ENCODE peak calls at places on chromosome 18, in nine cellular contexts. U is suprapubic skin; A is lower lobe of right lung; B is HCT116; K is Karpas-422; D is CD4-positive, alpha-beta memory T cell; N is astrocyte; V is GM23248; L is psoas muscle. F is an unnamed sample.
A peak's percentile ranks its signal among the peaks of the same experiment; 100 is the strongest.

GRCh38 chr18:42274488-42275137 is 319.6 kb downstream of the PIK3C3 start:
- DNase-seq in V (peak; percentile 30), D (no peak), K (peak; percentile 76), U (no peak), B (no peak), N (no peak), L (no peak), A (no peak), F (no peak)

GRCh38 chr18:9825571-9826073 is 60.2 kb upstream of the TXNDC2 start:
- DNase-seq in L (no peak), K (no peak), V (peak; percentile 89), A (no peak), N (peak; percentile 96), U (no peak), D (no peak), B (peak; percentile 83), F (no peak)

GRCh38 chr18:47174545-47175116 is 1.5 kb downstream of the IER3IP1 start:
- DNase-seq in L (no peak), B (no peak), D (no peak), A (no peak), N (no peak), V (peak; percentile 32), K (no peak), U (no peak), F (no peak)

GRCh38 chr18:35158728-35159443 is 81.9 kb upstream of the ZNF397 start:
- DNase-seq in V (no peak), B (no peak), A (no peak), L (no peak), N (no peak), D (no peak), U (no peak), K (peak; percentile 75), F (no peak)

GRCh38 chr18:35289293-35290069 is 548 bp downstream of the ZSCAN30 start:
- DNase-seq in B (no peak), U (no peak), V (peak; percentile 58), L (no peak), A (no peak), K (peak; percentile 79), N (no peak), D (no peak), F (no peak)

GRCh38 chr18:47888156-47888555 is 42.3 kb downstream of the SMAD2 start:
- DNase-seq in V (no peak), U (no peak), L (no peak), K (no peak), B (no peak), N (no peak), A (no peak), D (no peak), F (no peak)

GRCh38 chr18:44325903-44326650 is 354.6 kb upstream of the SETBP1 start:
- DNase-seq in N (peak; percentile 50), U (no peak), L (peak; percentile 20), K (peak; percentile 82), V (peak; percentile 73), D (no peak), A (no peak), B (no peak), F (no peak)

GRCh38 chr18:11689031-11689971 is at the start of gene GNAL:
- DNase-seq in U (peak; percentile 86), A (peak; percentile 83), N (peak; percentile 86), V (peak; percentile 84), L (peak; percentile 78), D (peak; percentile 39), B (peak; percentile 77), K (no peak), F (no peak)

GRCh38 chr18:47413327-47413726 is 161.9 kb upstream of the SKOR2 start:
- DNase-seq in V (no peak), U (no peak), B (no peak), D (no peak), K (no peak), A (no peak), L (no peak), N (no peak), F (no peak)

DNA sequence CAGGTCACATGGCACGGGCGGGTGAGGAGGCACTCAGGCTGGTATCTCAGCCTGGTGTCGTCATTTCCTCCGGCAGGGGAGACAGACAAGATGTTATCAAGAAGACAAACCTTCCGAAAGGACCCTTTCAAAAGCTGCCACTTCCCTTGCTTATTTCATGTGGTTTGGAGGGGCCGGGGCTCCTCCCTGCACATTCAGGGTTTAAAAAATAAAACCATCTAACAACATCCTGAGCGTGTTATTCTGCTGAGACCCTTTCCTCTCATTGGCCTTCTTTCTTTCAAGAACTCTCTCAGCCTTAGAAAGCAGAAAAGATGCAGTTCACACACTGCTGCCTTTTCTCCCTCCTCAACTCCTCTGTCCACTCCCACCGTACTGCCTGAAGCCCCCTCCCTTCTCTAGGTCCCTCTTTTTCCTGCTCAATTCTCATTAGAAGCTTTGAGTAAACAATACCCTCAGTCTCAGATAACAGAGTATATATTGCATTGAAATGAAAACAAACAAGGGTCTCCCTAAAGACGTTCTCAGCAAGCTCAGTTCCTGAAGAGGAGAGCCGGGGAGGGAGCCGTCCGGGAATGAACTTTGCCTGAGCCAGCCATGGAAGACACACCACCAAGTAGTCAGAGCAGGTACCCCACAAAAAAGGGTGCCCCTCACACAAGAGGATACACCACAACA is 9.8 kb downstream of the SMAD7 start:
- DNase-seq in L (no peak), N (no peak), D (peak; percentile 96), K (no peak), V (no peak), B (no peak), A (no peak), U (no peak), F (peak; percentile 97)
- H3K4me3 ChIP-seq in L (peak overlapping the region; percentile 15), N (peak overlapping the region; percentile 32), D (peak overlapping the region; percentile 14), K (no peak overlapping the region), V (no peak overlapping the region), B (no peak overlapping the region), A (peak overlapping the region; percentile 90), U (no peak overlapping the region), F (peak overlapping the region; percentile 80)

GRCh38 chr18:32018331-32019250 is at the start of gene RNF125:
- DNase-seq in V (peak; percentile 84), B (peak; percentile 87), K (no peak), L (peak; percentile 80), A (peak; percentile 89), D (peak; percentile 97), U (peak; percentile 92), N (peak; percentile 86), F (peak; percentile 73)

GRCh38 chr18:32021756-32022564 is 3.3 kb downstream of the RNF125 start:
- DNase-seq in B (no peak), A (no peak), D (no peak), N (no peak), V (no peak), U (no peak), L (no peak), K (no peak), F (no peak)

DNA sequence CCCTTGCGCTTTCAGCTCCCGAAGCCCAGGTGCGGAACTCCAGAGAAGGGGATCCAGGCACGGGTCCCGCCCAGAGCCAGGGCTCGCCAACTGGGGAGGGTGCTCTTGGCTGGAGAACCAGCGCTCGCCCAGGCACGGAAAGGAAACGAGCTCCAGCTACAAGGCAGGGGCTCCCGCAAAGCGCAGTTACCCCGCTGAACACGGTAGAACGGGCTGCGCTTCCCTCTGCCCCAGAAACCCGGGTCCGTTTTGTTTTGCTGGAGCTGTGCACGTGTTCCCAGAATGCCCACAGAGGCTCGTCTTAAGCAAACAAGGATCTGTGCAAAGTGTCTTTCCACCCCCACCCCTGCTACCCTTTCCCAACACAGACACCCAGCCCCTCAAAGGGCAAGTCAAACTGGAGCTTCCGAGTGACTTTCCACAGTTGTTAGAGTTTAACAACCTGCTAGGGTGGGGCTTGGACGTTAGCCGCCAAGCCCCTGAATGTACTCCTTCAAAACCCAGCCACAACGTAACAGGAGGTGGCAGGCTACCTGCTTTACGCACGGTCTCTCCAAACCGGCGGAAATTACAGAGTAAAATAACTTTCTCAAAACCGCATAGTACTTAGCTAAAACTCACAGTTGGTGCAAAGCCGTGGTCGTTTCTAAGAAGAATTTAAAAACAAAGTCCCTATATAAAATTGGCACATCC is 772 bp downstream of the RNF125 start:
- DNase-seq in B (peak; percentile 26), K (no peak), L (peak; percentile 33), N (peak; percentile 44), V (peak; percentile 42), D (peak; percentile 88), A (peak; percentile 65), U (no peak), F (peak; percentile 81)
- H3K9me3 ChIP-seq in B (no peaks in the 10 kb centered on the region), K (no peaks in the 10 kb centered on the region), L (no peaks in the 10 kb centered on the region), N (no peaks in the 10 kb centered on the region), V (no peaks in the 10 kb centered on the region), D (no peaks in the 10 kb centered on the region), A (no peaks in the 10 kb centered on the region), U (no peaks in the 10 kb centered on the region), F (no peaks in the 10 kb centered on the region)

GRCh38 chr18:3252843-3253242 is 5.2 kb downstream of the MYL12A start:
- DNase-seq in L (no peak), V (no peak), D (no peak), U (no peak), B (no peak), A (no peak), N (no peak), K (no peak), F (no peak)

GRCh38 chr18:3248670-3249359 is 1.2 kb downstream of the MYL12A start:
- DNase-seq in L (no peak), K (peak; percentile 77), V (peak; percentile 70), A (no peak), N (peak; percentile 52), D (peak; percentile 60), B (no peak), U (no peak), F (peak; percentile 62)

GRCh38 chr18:3251963-3252277 is 4.3 kb downstream of the MYL12A start:
- DNase-seq in V (peak; percentile 44), K (no peak), D (no peak), N (peak; percentile 60), A (no peak), L (no peak), B (no peak), U (no peak), F (no peak)

GRCh38 chr18:3250237-3251107 is 2.9 kb downstream of the MYL12A start:
- DNase-seq in L (no peak), A (no peak), D (no peak), K (no peak), V (peak; percentile 79), U (no peak), N (peak; percentile 89), B (no peak), F (no peak)

DNA sequence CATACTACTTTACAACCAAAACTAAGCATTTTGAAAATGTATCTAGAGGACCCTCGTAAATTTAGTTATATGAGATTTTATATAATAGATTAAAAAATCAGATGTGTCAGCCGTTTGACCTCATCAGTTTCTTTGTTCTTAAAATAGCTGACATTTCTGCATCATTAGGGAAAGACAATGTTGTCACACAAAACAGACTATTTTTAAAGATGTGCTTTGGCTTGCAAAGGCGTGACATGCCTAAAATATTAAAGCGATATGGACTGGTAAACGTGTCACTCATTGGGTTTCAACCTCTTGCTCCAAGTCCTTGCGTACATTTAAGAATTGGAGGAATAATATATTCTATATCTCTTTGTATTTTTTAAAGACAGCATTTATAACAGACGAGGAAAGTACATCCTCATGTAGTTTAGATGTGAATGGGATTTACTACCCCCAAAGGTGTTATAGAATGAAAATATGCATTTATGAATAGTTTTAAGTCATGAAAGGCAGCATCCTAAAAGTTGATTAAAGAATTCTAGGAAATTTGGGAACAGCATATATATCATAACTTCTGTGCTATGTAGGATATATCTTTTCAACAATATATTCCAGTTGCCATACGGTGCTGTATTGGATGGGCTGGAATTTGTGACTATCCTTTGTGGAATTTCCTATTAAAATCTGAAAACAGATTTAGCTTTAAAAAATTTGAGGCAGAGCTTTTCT is 3.8 kb downstream of the MYL12A start:
- DNase-seq in U (no peak), K (peak; percentile 41), N (no peak), L (no peak), V (peak; percentile 50), B (no peak), A (no peak), D (no peak), F (no peak)
- H3K4me3 ChIP-seq in U (no peak overlapping the region), K (no peak overlapping the region), N (peak overlapping the region; percentile 52), L (peak overlapping the region; percentile 85), V (peak overlapping the region; percentile 99), B (no peak overlapping the region), A (peak overlapping the region; percentile 87), D (no peak overlapping the region), F (peak overlapping the region; percentile 99)

GRCh38 chr18:14907420-14907819 is 159.4 kb downstream of the ANKRD30B start:
- DNase-seq in D (no peak), A (no peak), K (no peak), B (no peak), N (no peak), U (no peak), V (no peak), L (no peak), F (no peak)
- H3K9me3 ChIP-seq in D (no peaks in the 10 kb centered on the region), A (no peaks in the 10 kb centered on the region), K (peaks cover 4% of the 10 kb centered on the region), B (no peaks in the 10 kb centered on the region), N (peaks cover 5% of the 10 kb centered on the region), U (no peaks in the 10 kb centered on the region), V (no peaks in the 10 kb centered on the region), L (no peaks in the 10 kb centered on the region), F (no peaks in the 10 kb centered on the region)

F was measured in CD4-positive, CD25-positive, alpha-beta regulatory T cell.